ENCODE peak calls at places on chromosomes 1 and 21, in nine cellular contexts. J is HT-29; L is stimulated activated CD4-positive, alpha-beta T cell treated with anti-CD3 and anti-CD28 coated beads, Interleukin-4, amount 100 ng/mL, for 4 hours; F is NCI-H1105; H is NCI-H1092; X is HTR-8/SVneo; I is HCT116; T is left cardiac atrium; Y is RWPE2. G is an unnamed sample.

GRCh38 chr1:209937996-209938959 is at the start of gene SYT14:
- DNase-seq in Y (peak), X (peak), T (no peak), F (peak), J (no peak), L (no peak), H (peak), I (no peak), G (no peak)

GRCh38 chr1:14611792-14612191 is 13.3 kb downstream of the KAZN start:
- DNase-seq in T (no peak), J (no peak), Y (no peak), H (no peak), X (no peak), F (no peak), I (no peak), L (no peak), G (no peak)

GRCh38 chr1:35980090-35980489 is 49.2 kb downstream of the AGO3 start:
- DNase-seq in Y (no peak), J (no peak), H (no peak), T (no peak), I (no peak), L (no peak), F (no peak), X (no peak), G (no peak)

GRCh38 chr1:30384286-30385245 is 338.8 kb downstream of the MATN1 start:
- DNase-seq in H (no peak), F (peak), X (no peak), L (no peak), Y (no peak), I (no peak), T (no peak), J (no peak), G (no peak)

GRCh38 chr1:55318111-55318817 is 103.1 kb upstream of the USP24 start:
- DNase-seq in X (no peak), L (no peak), F (no peak), Y (no peak), J (no peak), T (no peak), I (no peak), H (no peak), G (no peak)

GRCh38 chr1:1213919-1214599 is at the start of gene TNFRSF4:
- DNase-seq in F (no peak), L (peak), X (no peak), T (peak), I (no peak), J (no peak), H (no peak), Y (no peak), G (no peak)

GRCh38 chr1:214331827-214332423 is 51.0 kb downstream of the SMYD2 start:
- DNase-seq in H (peak), I (peak), L (peak), T (no peak), J (peak), F (no peak), X (peak), Y (no peak), G (no peak)

GRCh38 chr21:45586289-45586858 is 44.1 kb upstream of the SLC19A1 start:
- DNase-seq in H (no peak), J (no peak), L (no peak), I (no peak), Y (no peak), T (no peak), F (no peak), X (no peak), G (no peak)

GRCh38 chr1:107529511-107530149 is 388.8 kb downstream of the NTNG1 start:
- DNase-seq in X (peak), F (peak), T (no peak), J (peak), Y (no peak), H (peak), L (no peak), I (no peak), G (no peak)

GRCh38 chr1:175146535-175147213 is 45.9 kb downstream of the KIAA0040 start:
- DNase-seq in L (peak), I (peak), F (peak), Y (no peak), T (peak), H (peak), X (peak), J (peak), G (no peak)

GRCh38 chr1:214708321-214708960 is 105.4 kb downstream of the CENPF start:
- DNase-seq in I (no peak), F (no peak), J (no peak), H (no peak), L (no peak), T (no peak), Y (no peak), X (no peak), G (no peak)

GRCh38 chr1:87392241-87393192 is 63.8 kb downstream of the LMO4 start:
- DNase-seq in Y (no peak), X (peak), T (no peak), J (peak), I (no peak), F (no peak), L (no peak), H (no peak), G (no peak)

GRCh38 chr1:210291088-210291487 is 37.6 kb upstream of the HHAT start:
- DNase-seq in I (no peak), F (no peak), X (no peak), J (no peak), Y (no peak), L (no peak), T (no peak), H (no peak), G (no peak)

GRCh38 chr1:32876341-32877210 is 5.9 kb upstream of the FNDC5 start:
- DNase-seq in J (peak), F (no peak), L (peak), X (no peak), H (no peak), I (peak), T (peak), Y (no peak), G (peak)

GRCh38 chr1:212915245-212916091 is 34.9 kb upstream of the VASH2 start:
- DNase-seq in J (peak), T (peak), F (peak), L (no peak), I (no peak), X (peak), Y (no peak), H (peak), G (no peak)

GRCh38 chr1:65209005-65209885 is 61.2 kb downstream of the AK4 start:
- DNase-seq in H (no peak), J (peak), I (peak), X (peak), T (no peak), L (no peak), F (peak), Y (no peak), G (no peak)

GRCh38 chr1:7172804-7173203 is 387.6 kb downstream of the CAMTA1 start:
- DNase-seq in Y (no peak), T (no peak), X (no peak), H (no peak), J (no peak), F (no peak), L (no peak), I (no peak), G (no peak)

GRCh38 chr1:66095190-66095589 is 302.5 kb downstream of the PDE4B start:
- DNase-seq in Y (no peak), H (no peak), I (no peak), L (no peak), F (no peak), T (no peak), X (no peak), J (no peak), G (no peak)

GRCh38 chr1:26582836-26583460 is 53.4 kb downstream of the RPS6KA1 start:
- DNase-seq in Y (no peak), J (no peak), F (no peak), T (peak), X (no peak), L (peak), H (no peak), I (no peak), G (peak)

GRCh38 chr1:241513378-241513777 is 6.2 kb downstream of the FH start:
- DNase-seq in J (no peak), I (no peak), H (no peak), X (no peak), Y (no peak), L (no peak), T (no peak), F (no peak), G (no peak)

GRCh38 chr1:200668514-200669313 is 993 bp downstream of the DDX59 start:
- DNase-seq in X (no peak), H (no peak), I (no peak), Y (no peak), T (no peak), L (no peak), J (peak), F (no peak), G (no peak)

GRCh38 chr21:37653201-37653600 is 263.1 kb downstream of the KCNJ6 start:
- DNase-seq in L (no peak), Y (no peak), X (no peak), H (no peak), T (no peak), I (no peak), F (no peak), J (no peak), G (no peak)

GRCh38 chr1:209041936-209042335 is 541.6 kb upstream of the CAMK1G start:
- DNase-seq in L (no peak), T (no peak), Y (no peak), I (no peak), J (no peak), F (no peak), X (no peak), H (no peak), G (no peak)